ENCODE peak calls at places on chromosomes 7 and 10, in five cellular contexts. One of them, this sample, is unnamed.

GRCh38 chr7:27359167-27359731 is 116.6 kb downstream of the EVX1 start:
- DNase-seq in K562: no peak
- DNase-seq in HepG2: no peak
- DNase-seq in GM12878: no peak
- DNase-seq in SK-N-SH: no peak
- DNase-seq in this sample: no peak

GRCh38 chr10:21675157-21675796 is 141.2 kb downstream of the MLLT10 start:
- DNase-seq in K562: peak; percentile 52
- DNase-seq in HepG2: peak; percentile 64
- DNase-seq in GM12878: no peak
- DNase-seq in SK-N-SH: peak; percentile 39
- DNase-seq in this sample: peak; percentile 8

GRCh38 chr7:77727936-77728701 is 31.9 kb downstream of the RSBN1L start:
- DNase-seq in K562: peak; percentile 64
- DNase-seq in HepG2: peak; percentile 15
- DNase-seq in GM12878: no peak
- DNase-seq in SK-N-SH: peak; percentile 51
- DNase-seq in this sample: no peak

GRCh38 chr10:123007558-123008378 is 827 bp downstream of the IKZF5 start:
- DNase-seq in K562: peak; percentile 71
- DNase-seq in HepG2: peak; percentile 68
- DNase-seq in GM12878: peak; percentile 21
- DNase-seq in SK-N-SH: peak; percentile 46
- DNase-seq in this sample: peak; percentile 55

GRCh38 chr7:80089341-80089740 is 45.3 kb upstream of the GNAI1 start:
- DNase-seq in K562: no peak
- DNase-seq in HepG2: no peak
- DNase-seq in GM12878: no peak
- DNase-seq in SK-N-SH: no peak
- DNase-seq in this sample: no peak

GRCh38 chr7:88276605-88277153 is 30.0 kb downstream of the STEAP4 start:
- DNase-seq in K562: no peak
- DNase-seq in HepG2: no peak
- DNase-seq in GM12878: no peak
- DNase-seq in SK-N-SH: no peak
- DNase-seq in this sample: no peak

GRCh38 chr7:61576-62360 is 130.6 kb upstream of the FAM20C start:
- DNase-seq in K562: no peak
- DNase-seq in HepG2: no peak
- DNase-seq in GM12878: no peak
- DNase-seq in SK-N-SH: no peak
- DNase-seq in this sample: no peak

GRCh38 chr7:46603780-46604725 is 683.0 kb upstream of the IGFBP3 start:
- DNase-seq in K562: no peak
- DNase-seq in HepG2: no peak
- DNase-seq in GM12878: no peak
- DNase-seq in SK-N-SH: peak; percentile 10
- DNase-seq in this sample: no peak

GRCh38 chr7:2006231-2006771 is 226.4 kb downstream of the MAD1L1 start:
- DNase-seq in K562: no peak
- DNase-seq in HepG2: no peak
- DNase-seq in GM12878: no peak
- DNase-seq in SK-N-SH: no peak
- DNase-seq in this sample: no peak

GRCh38 chr7:84025332-84025927 is 169.2 kb downstream of the SEMA3A start:
- DNase-seq in K562: peak; percentile 5
- DNase-seq in HepG2: peak; percentile 75
- DNase-seq in GM12878: no peak
- DNase-seq in SK-N-SH: no peak
- DNase-seq in this sample: no peak

GRCh38 chr10:34522542-34522941 is 292.6 kb downstream of the PARD3 start:
- DNase-seq in K562: peak; percentile 31
- DNase-seq in HepG2: no peak
- DNase-seq in GM12878: no peak
- DNase-seq in SK-N-SH: peak; percentile 22
- DNase-seq in this sample: no peak

GRCh38 chr7:100093498-100093897 is 4.7 kb downstream of the COPS6 start:
- DNase-seq in K562: no peak
- DNase-seq in HepG2: no peak
- DNase-seq in GM12878: no peak
- DNase-seq in SK-N-SH: peak; percentile 52
- DNase-seq in this sample: peak; percentile 46

GRCh38 chr7:116353614-116354013 is 143.3 kb downstream of the TES start:
- DNase-seq in K562: no peak
- DNase-seq in HepG2: no peak
- DNase-seq in GM12878: no peak
- DNase-seq in SK-N-SH: no peak
- DNase-seq in this sample: no peak

GRCh38 chr10:122304054-122304579 is 33.0 kb downstream of the BTBD16 start:
- DNase-seq in K562: no peak
- DNase-seq in HepG2: peak; percentile 88
- DNase-seq in GM12878: no peak
- DNase-seq in SK-N-SH: no peak
- DNase-seq in this sample: no peak

GRCh38 chr7:102270176-102270887 is 16.3 kb upstream of the SH2B2 start:
- DNase-seq in K562: no peak
- DNase-seq in HepG2: no peak
- DNase-seq in GM12878: no peak
- DNase-seq in SK-N-SH: peak; percentile 91
- DNase-seq in this sample: no peak

GRCh38 chr7:128103498-128104108 is 72.4 kb upstream of the LRRC4 start:
- DNase-seq in K562: no peak
- DNase-seq in HepG2: peak; percentile 85
- DNase-seq in GM12878: no peak
- DNase-seq in SK-N-SH: peak; percentile 66
- DNase-seq in this sample: peak; percentile 81

GRCh38 chr7:87797395-87797794 is 78.8 kb downstream of the SLC25A40 start:
- DNase-seq in K562: no peak
- DNase-seq in HepG2: no peak
- DNase-seq in GM12878: no peak
- DNase-seq in SK-N-SH: no peak
- DNase-seq in this sample: no peak

GRCh38 chr10:92839191-92840085 is 8.9 kb upstream of the EXOC6 start:
- DNase-seq in K562: peak; percentile 89
- DNase-seq in HepG2: peak; percentile 34
- DNase-seq in GM12878: no peak
- DNase-seq in SK-N-SH: peak; percentile 63
- DNase-seq in this sample: no peak

GRCh38 chr7:144057954-144058353 is 9.2 kb downstream of the OR2A5 start:
- DNase-seq in K562: peak; percentile 26
- DNase-seq in HepG2: peak; percentile 10
- DNase-seq in GM12878: no peak
- DNase-seq in SK-N-SH: no peak
- DNase-seq in this sample: no peak

GRCh38 chr7:133021196-133021595 is 60.7 kb downstream of the CHCHD3 start:
- DNase-seq in K562: no peak
- DNase-seq in HepG2: no peak
- DNase-seq in GM12878: no peak
- DNase-seq in SK-N-SH: no peak
- DNase-seq in this sample: no peak

GRCh38 chr10:6089334-6090219 is 743 bp downstream of the RBM17 start:
- DNase-seq in K562: peak; percentile 34
- DNase-seq in HepG2: peak; percentile 48
- DNase-seq in GM12878: no peak
- DNase-seq in SK-N-SH: peak; percentile 59
- DNase-seq in this sample: no peak

GRCh38 chr7:111083423-111083822 is 7.5 kb upstream of the LRRN3 start:
- DNase-seq in K562: no peak
- DNase-seq in HepG2: no peak
- DNase-seq in GM12878: peak; percentile 88
- DNase-seq in SK-N-SH: no peak
- DNase-seq in this sample: no peak

GRCh38 chr7:106166651-106167342 is 54.7 kb upstream of the SYPL1 start:
- DNase-seq in K562: peak; percentile 83
- DNase-seq in HepG2: peak; percentile 62
- DNase-seq in GM12878: no peak
- DNase-seq in SK-N-SH: peak; percentile 73
- DNase-seq in this sample: no peak

GRCh38 chr10:47418966-47419365 is 34.9 kb upstream of the ZNF488 start:
- DNase-seq in K562: no peak
- DNase-seq in HepG2: no peak
- DNase-seq in GM12878: no peak
- DNase-seq in SK-N-SH: no peak
- DNase-seq in this sample: no peak

GRCh38 chr10:101225846-101226361 is 3.4 kb downstream of the LBX1 start:
- DNase-seq in K562: no peak
- DNase-seq in HepG2: no peak
- DNase-seq in GM12878: no peak
- DNase-seq in SK-N-SH: no peak
- DNase-seq in this sample: no peak
- TF ChIP-seq GABPA in K562: no peak
- TF ChIP-seq GABPA in HepG2: no peak
- TF ChIP-seq GABPA in GM12878: no peak
- TF ChIP-seq GABPA in SK-N-SH: no peak
- TF ChIP-seq GABPA in this sample: no peak

GRCh38 chr10:16828731-16829175 is 11.5 kb upstream of the RSU1 start:
- DNase-seq in K562: peak; percentile 12
- DNase-seq in HepG2: no peak
- DNase-seq in GM12878: no peak
- DNase-seq in SK-N-SH: no peak
- DNase-seq in this sample: no peak

GRCh38 chr10:16828114-16828568 is 10.9 kb upstream of the RSU1 start:
- DNase-seq in K562: peak; percentile 85
- DNase-seq in HepG2: peak; percentile 69
- DNase-seq in GM12878: peak; percentile 48
- DNase-seq in SK-N-SH: peak; percentile 27
- DNase-seq in this sample: peak; percentile 32

GRCh38 chr10:16835223-16835622 is 18.0 kb upstream of the RSU1 start:
- DNase-seq in K562: no peak
- DNase-seq in HepG2: no peak
- DNase-seq in GM12878: no peak
- DNase-seq in SK-N-SH: no peak
- DNase-seq in this sample: no peak

DNA sequence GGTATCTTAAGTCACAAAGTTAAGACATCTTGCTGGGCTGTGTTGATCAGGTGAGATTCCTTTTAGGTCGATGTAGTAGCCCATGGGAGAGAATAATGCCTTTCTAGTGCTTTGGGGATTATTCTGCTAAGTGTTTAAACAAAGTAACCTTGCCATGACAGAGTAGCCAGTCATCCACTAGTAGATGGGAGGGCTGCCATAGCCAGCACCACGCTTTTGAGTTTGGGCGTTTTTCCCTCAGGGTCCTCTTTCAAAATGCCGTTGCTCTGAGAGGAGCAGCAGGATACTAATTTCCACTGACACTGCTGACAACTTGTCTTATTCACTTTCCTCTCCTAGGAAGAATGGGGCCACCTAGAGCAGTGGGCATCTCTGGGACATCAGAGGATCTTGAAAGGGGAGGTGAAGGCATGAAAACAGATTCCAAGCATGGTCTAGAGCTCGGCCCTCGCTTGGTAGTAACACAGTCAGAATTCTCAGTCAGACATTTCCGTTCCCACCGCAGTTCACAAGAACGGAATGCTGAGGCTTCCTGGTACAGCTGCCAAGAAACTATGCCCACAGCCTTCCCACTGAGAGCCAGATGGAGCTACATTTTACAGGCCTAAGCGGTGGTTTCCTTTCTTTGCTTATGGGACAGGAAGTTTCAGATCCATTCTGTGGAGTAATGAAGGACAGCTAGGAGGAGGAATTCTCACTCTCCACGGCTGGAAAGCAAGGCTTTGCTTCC is 15.3 kb upstream of the RSU1 start:
- DNase-seq in K562: no peak
- DNase-seq in HepG2: no peak
- DNase-seq in GM12878: no peak
- DNase-seq in SK-N-SH: no peak
- DNase-seq in this sample: no peak
- TF ChIP-seq REST in K562: no peak
- TF ChIP-seq REST in HepG2: no peak
- TF ChIP-seq REST in GM12878: no peak
- TF ChIP-seq REST in SK-N-SH: peak; percentile 17
- TF ChIP-seq REST in this sample: no peak

GRCh38 chr10:103555321-103555649 is 61.8 kb downstream of the NEURL1 start:
- DNase-seq in K562: no peak
- DNase-seq in HepG2: no peak
- DNase-seq in GM12878: no peak
- DNase-seq in SK-N-SH: no peak
- DNase-seq in this sample: no peak

GRCh38 chr10:103554488-103555320 is 61.2 kb downstream of the NEURL1 start:
- DNase-seq in K562: peak; percentile 60
- DNase-seq in HepG2: peak; percentile 39
- DNase-seq in GM12878: no peak
- DNase-seq in SK-N-SH: peak; percentile 91
- DNase-seq in this sample: peak; percentile 12

GRCh38 chr10:103551619-103552602 is 58.4 kb downstream of the NEURL1 start:
- DNase-seq in K562: no peak
- DNase-seq in HepG2: no peak
- DNase-seq in GM12878: no peak
- DNase-seq in SK-N-SH: peak; percentile 66
- DNase-seq in this sample: peak; percentile 30

GRCh38 chr10:103553743-103554487 is 60.4 kb downstream of the NEURL1 start:
- DNase-seq in K562: no peak
- DNase-seq in HepG2: no peak
- DNase-seq in GM12878: no peak
- DNase-seq in SK-N-SH: no peak
- DNase-seq in this sample: no peak

GRCh38 chr10:103552856-103553742 is 59.6 kb downstream of the NEURL1 start:
- DNase-seq in K562: no peak
- DNase-seq in HepG2: no peak
- DNase-seq in GM12878: no peak
- DNase-seq in SK-N-SH: peak; percentile 12
- DNase-seq in this sample: no peak
- H3K27me3 ChIP-seq in K562: peaks cover 44% of the 10 kb centered on the region
- H3K27me3 ChIP-seq in HepG2: peaks cover 73% of the 10 kb centered on the region
- H3K27me3 ChIP-seq in GM12878: peaks cover 13% of the 10 kb centered on the region
- H3K27me3 ChIP-seq in SK-N-SH: peaks cover 9% of the 10 kb centered on the region
- H3K27me3 ChIP-seq in this sample: peaks cover 20% of the 10 kb centered on the region

DNA sequence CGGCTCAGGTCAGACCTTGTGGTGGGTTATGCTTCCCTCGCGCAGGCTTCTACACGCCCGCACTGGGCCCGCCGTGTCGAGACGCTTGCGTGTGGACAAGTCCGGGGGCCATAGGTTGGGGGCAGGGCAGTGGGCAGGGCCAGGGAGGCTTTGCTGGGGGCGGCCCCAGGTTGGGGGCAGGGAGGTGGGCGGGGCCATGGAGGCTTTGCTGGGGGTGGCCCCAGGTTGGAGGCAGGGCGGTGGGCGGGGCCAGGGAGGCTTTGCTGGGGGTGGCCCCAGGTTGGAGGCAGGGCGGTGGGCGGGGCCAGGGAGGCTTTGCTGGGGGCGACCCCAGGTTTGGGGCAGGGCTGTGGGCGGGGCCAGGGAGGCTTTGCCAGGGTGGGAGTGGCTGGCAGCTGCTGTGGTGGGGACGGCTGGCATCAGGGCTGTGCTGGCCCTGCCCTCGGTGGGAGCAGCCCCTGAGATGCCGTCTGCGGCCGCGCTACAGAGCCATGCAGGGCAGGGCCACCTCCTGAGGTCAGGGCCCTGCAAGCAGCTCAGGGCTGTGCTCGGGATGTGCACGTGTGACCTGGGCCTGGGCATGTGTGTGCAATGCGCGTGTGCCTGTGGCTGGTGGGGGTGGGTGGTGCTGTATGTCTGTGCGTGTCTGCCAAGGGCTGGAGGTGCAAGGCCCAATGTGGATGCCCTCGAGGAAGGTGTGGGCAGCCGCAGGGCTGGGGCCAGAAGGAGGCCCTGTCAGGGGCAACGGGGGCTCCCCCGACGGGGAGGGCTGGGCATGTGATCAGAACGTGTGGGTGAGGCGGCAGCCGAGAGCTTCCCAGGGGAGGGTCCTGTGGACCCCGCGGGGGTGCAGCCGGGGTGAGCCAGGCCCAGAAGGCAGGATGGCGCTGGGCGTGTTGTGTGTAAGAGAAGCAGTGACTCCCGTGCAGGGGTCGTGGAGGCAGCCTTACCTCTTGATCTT is 72.5 kb upstream of the NKX6-2 start:
- DNase-seq in K562: no peak
- DNase-seq in HepG2: no peak
- DNase-seq in GM12878: no peak
- DNase-seq in SK-N-SH: no peak
- DNase-seq in this sample: no peak
- TF ChIP-seq GABPA in K562: no peak
- TF ChIP-seq GABPA in HepG2: no peak
- TF ChIP-seq GABPA in GM12878: no peak
- TF ChIP-seq GABPA in SK-N-SH: no peak
- TF ChIP-seq GABPA in this sample: no peak

This sample was measured in HL-60.